ENCODE peak calls at places on chromosomes 5 and 9, in eight cellular contexts. One of them, this sample, is unnamed.

GRCh38 chr5:59673438-59674058 is 220.0 kb downstream of the PDE4D start:
- DNase-seq in cardiac muscle cell: peak; percentile 68
- DNase-seq in ovary: no peak
- DNase-seq in tibial nerve: no peak
- DNase-seq in breast epithelium: no peak
- DNase-seq in brain microvascular endothelial cell: peak; percentile 27
- DNase-seq in heart right ventricle: no peak
- DNase-seq in astrocyte: no peak
- DNase-seq in this sample: no peak

GRCh38 chr5:177355162-177355867 is 2.4 kb upstream of the RGS14 start:
- DNase-seq in cardiac muscle cell: no peak
- DNase-seq in heart right ventricle: no peak
- DNase-seq in astrocyte: no peak
- DNase-seq in breast epithelium: no peak
- DNase-seq in ovary: no peak
- DNase-seq in brain microvascular endothelial cell: no peak
- DNase-seq in tibial nerve: no peak
- DNase-seq in this sample: no peak

GRCh38 chr5:132526290-132526973 is 16.9 kb downstream of the IL5 start:
- DNase-seq in breast epithelium: no peak
- DNase-seq in cardiac muscle cell: peak; percentile 67
- DNase-seq in brain microvascular endothelial cell: peak; percentile 40
- DNase-seq in astrocyte: no peak
- DNase-seq in tibial nerve: peak; percentile 75
- DNase-seq in heart right ventricle: peak; percentile 31
- DNase-seq in ovary: peak; percentile 32
- DNase-seq in this sample: no peak

GRCh38 chr5:64811050-64811640 is 42.4 kb downstream of the CWC27 start:
- DNase-seq in breast epithelium: no peak
- DNase-seq in brain microvascular endothelial cell: peak; percentile 62
- DNase-seq in heart right ventricle: peak; percentile 11
- DNase-seq in ovary: no peak
- DNase-seq in tibial nerve: no peak
- DNase-seq in astrocyte: peak; percentile 45
- DNase-seq in cardiac muscle cell: peak; percentile 82
- DNase-seq in this sample: no peak

GRCh38 chr9:129026442-129027223 is 1.5 kb downstream of the SH3GLB2 start:
- DNase-seq in tibial nerve: no peak
- DNase-seq in ovary: no peak
- DNase-seq in heart right ventricle: no peak
- DNase-seq in cardiac muscle cell: no peak
- DNase-seq in brain microvascular endothelial cell: no peak
- DNase-seq in astrocyte: no peak
- DNase-seq in breast epithelium: peak; percentile 67
- DNase-seq in this sample: no peak

GRCh38 chr5:62937661-62938558 is 359.3 kb downstream of the LRRC70 start:
- DNase-seq in cardiac muscle cell: peak; percentile 80
- DNase-seq in astrocyte: peak; percentile 8
- DNase-seq in heart right ventricle: no peak
- DNase-seq in ovary: no peak
- DNase-seq in tibial nerve: peak; percentile 8
- DNase-seq in breast epithelium: no peak
- DNase-seq in brain microvascular endothelial cell: peak; percentile 68
- DNase-seq in this sample: no peak

GRCh38 chr5:168552146-168552545 is 23.0 kb downstream of the FBLL1 start:
- DNase-seq in breast epithelium: no peak
- DNase-seq in astrocyte: peak; percentile 97
- DNase-seq in tibial nerve: no peak
- DNase-seq in heart right ventricle: peak; percentile 53
- DNase-seq in cardiac muscle cell: peak; percentile 95
- DNase-seq in brain microvascular endothelial cell: peak; percentile 88
- DNase-seq in ovary: no peak
- DNase-seq in this sample: no peak

GRCh38 chr9:70581214-70581966 is 166.9 kb upstream of the KLF9 start:
- DNase-seq in breast epithelium: no peak
- DNase-seq in heart right ventricle: no peak
- DNase-seq in astrocyte: no peak
- DNase-seq in cardiac muscle cell: no peak
- DNase-seq in brain microvascular endothelial cell: no peak
- DNase-seq in ovary: no peak
- DNase-seq in tibial nerve: no peak
- DNase-seq in this sample: no peak

GRCh38 chr5:66595877-66596790 is at the start of gene MAST4:
- DNase-seq in tibial nerve: peak; percentile 51
- DNase-seq in ovary: peak; percentile 97
- DNase-seq in cardiac muscle cell: peak; percentile 93
- DNase-seq in heart right ventricle: peak; percentile 92
- DNase-seq in brain microvascular endothelial cell: peak; percentile 77
- DNase-seq in astrocyte: peak; percentile 85
- DNase-seq in breast epithelium: peak; percentile 61
- DNase-seq in this sample: peak; percentile 90

GRCh38 chr5:115100556-115100955 is 69.2 kb downstream of the TRIM36 start:
- DNase-seq in cardiac muscle cell: no peak
- DNase-seq in astrocyte: no peak
- DNase-seq in tibial nerve: peak; percentile 32
- DNase-seq in ovary: peak; percentile 45
- DNase-seq in breast epithelium: no peak
- DNase-seq in brain microvascular endothelial cell: peak; percentile 18
- DNase-seq in heart right ventricle: no peak
- DNase-seq in this sample: no peak

GRCh38 chr5:157290156-157290980 is 24.4 kb downstream of the CYFIP2 start:
- DNase-seq in brain microvascular endothelial cell: peak; percentile 65
- DNase-seq in breast epithelium: no peak
- DNase-seq in astrocyte: peak; percentile 49
- DNase-seq in heart right ventricle: no peak
- DNase-seq in cardiac muscle cell: peak; percentile 36
- DNase-seq in tibial nerve: no peak
- DNase-seq in ovary: no peak
- DNase-seq in this sample: no peak

GRCh38 chr5:133376986-133377385 is 235.4 kb downstream of the FSTL4 start:
- DNase-seq in tibial nerve: no peak
- DNase-seq in cardiac muscle cell: no peak
- DNase-seq in breast epithelium: no peak
- DNase-seq in astrocyte: no peak
- DNase-seq in brain microvascular endothelial cell: no peak
- DNase-seq in ovary: no peak
- DNase-seq in heart right ventricle: no peak
- DNase-seq in this sample: no peak

GRCh38 chr9:34443533-34443932 is 14.8 kb downstream of the FAM219A start:
- DNase-seq in breast epithelium: no peak
- DNase-seq in cardiac muscle cell: no peak
- DNase-seq in heart right ventricle: no peak
- DNase-seq in ovary: no peak
- DNase-seq in tibial nerve: no peak
- DNase-seq in astrocyte: no peak
- DNase-seq in brain microvascular endothelial cell: no peak
- DNase-seq in this sample: no peak

GRCh38 chr5:179294891-179295777 is 50.1 kb downstream of the ADAMTS2 start:
- DNase-seq in ovary: no peak
- DNase-seq in breast epithelium: no peak
- DNase-seq in heart right ventricle: peak; percentile 60
- DNase-seq in cardiac muscle cell: peak; percentile 76
- DNase-seq in tibial nerve: no peak
- DNase-seq in brain microvascular endothelial cell: no peak
- DNase-seq in astrocyte: peak; percentile 64
- DNase-seq in this sample: peak; percentile 31

GRCh38 chr5:119074419-119074818 is 3.5 kb downstream of the DMXL1 start:
- DNase-seq in cardiac muscle cell: no peak
- DNase-seq in heart right ventricle: no peak
- DNase-seq in tibial nerve: no peak
- DNase-seq in breast epithelium: no peak
- DNase-seq in ovary: no peak
- DNase-seq in brain microvascular endothelial cell: no peak
- DNase-seq in astrocyte: no peak
- DNase-seq in this sample: no peak

GRCh38 chr9:25677301-25678146 is 720 bp downstream of the TUSC1 start:
- DNase-seq in brain microvascular endothelial cell: peak; percentile 50
- DNase-seq in astrocyte: peak; percentile 41
- DNase-seq in cardiac muscle cell: peak; percentile 91
- DNase-seq in breast epithelium: peak; percentile 88
- DNase-seq in heart right ventricle: peak; percentile 78
- DNase-seq in ovary: peak; percentile 89
- DNase-seq in tibial nerve: peak; percentile 73
- DNase-seq in this sample: peak; percentile 92

GRCh38 chr5:135102716-135103696 is 69.0 kb upstream of the PITX1 start:
- DNase-seq in cardiac muscle cell: no peak
- DNase-seq in heart right ventricle: no peak
- DNase-seq in astrocyte: no peak
- DNase-seq in brain microvascular endothelial cell: no peak
- DNase-seq in ovary: no peak
- DNase-seq in breast epithelium: no peak
- DNase-seq in tibial nerve: no peak
- DNase-seq in this sample: no peak

GRCh38 chr9:70602364-70603019 is 188.0 kb upstream of the KLF9 start:
- DNase-seq in astrocyte: peak; percentile 78
- DNase-seq in heart right ventricle: peak; percentile 72
- DNase-seq in cardiac muscle cell: peak; percentile 94
- DNase-seq in ovary: peak; percentile 53
- DNase-seq in tibial nerve: peak; percentile 70
- DNase-seq in breast epithelium: no peak
- DNase-seq in brain microvascular endothelial cell: peak; percentile 85
- DNase-seq in this sample: no peak

GRCh38 chr5:143976055-143976454 is 164.1 kb downstream of the HMHB1 start:
- DNase-seq in breast epithelium: no peak
- DNase-seq in brain microvascular endothelial cell: no peak
- DNase-seq in cardiac muscle cell: no peak
- DNase-seq in astrocyte: peak; percentile 12
- DNase-seq in tibial nerve: no peak
- DNase-seq in heart right ventricle: no peak
- DNase-seq in ovary: no peak
- DNase-seq in this sample: no peak

GRCh38 chr5:90410178-90410762 is 714 bp upstream of the CETN3 start:
- DNase-seq in astrocyte: no peak
- DNase-seq in breast epithelium: no peak
- DNase-seq in tibial nerve: no peak
- DNase-seq in brain microvascular endothelial cell: no peak
- DNase-seq in heart right ventricle: no peak
- DNase-seq in cardiac muscle cell: peak; percentile 13
- DNase-seq in ovary: no peak
- DNase-seq in this sample: no peak

GRCh38 chr5:141703133-141703561 is 21.1 kb upstream of the ARAP3 start:
- DNase-seq in tibial nerve: no peak
- DNase-seq in cardiac muscle cell: no peak
- DNase-seq in breast epithelium: no peak
- DNase-seq in ovary: no peak
- DNase-seq in heart right ventricle: no peak
- DNase-seq in astrocyte: no peak
- DNase-seq in brain microvascular endothelial cell: no peak
- DNase-seq in this sample: no peak

GRCh38 chr5:13595978-13596377 is 348.5 kb downstream of the DNAH5 start:
- DNase-seq in brain microvascular endothelial cell: no peak
- DNase-seq in heart right ventricle: no peak
- DNase-seq in cardiac muscle cell: no peak
- DNase-seq in ovary: no peak
- DNase-seq in breast epithelium: no peak
- DNase-seq in astrocyte: no peak
- DNase-seq in tibial nerve: no peak
- DNase-seq in this sample: no peak

GRCh38 chr5:52692039-52692438 is 95.7 kb upstream of the ITGA1 start:
- DNase-seq in astrocyte: peak; percentile 39
- DNase-seq in brain microvascular endothelial cell: peak; percentile 79
- DNase-seq in breast epithelium: no peak
- DNase-seq in cardiac muscle cell: no peak
- DNase-seq in heart right ventricle: no peak
- DNase-seq in ovary: no peak
- DNase-seq in tibial nerve: no peak
- DNase-seq in this sample: no peak

GRCh38 chr9:123872710-123873109 is 57.2 kb downstream of the DENND1A start:
- DNase-seq in ovary: no peak
- DNase-seq in cardiac muscle cell: no peak
- DNase-seq in heart right ventricle: no peak
- DNase-seq in tibial nerve: no peak
- DNase-seq in brain microvascular endothelial cell: no peak
- DNase-seq in astrocyte: no peak
- DNase-seq in breast epithelium: no peak
- DNase-seq in this sample: no peak

GRCh38 chr9:87529666-87530065 is 32.0 kb downstream of the DAPK1 start:
- DNase-seq in heart right ventricle: no peak
- DNase-seq in tibial nerve: no peak
- DNase-seq in cardiac muscle cell: no peak
- DNase-seq in brain microvascular endothelial cell: no peak
- DNase-seq in astrocyte: no peak
- DNase-seq in breast epithelium: no peak
- DNase-seq in ovary: no peak
- DNase-seq in this sample: no peak

GRCh38 chr5:128536861-128537305 is 1.2 kb downstream of the FBN2 start:
- DNase-seq in astrocyte: no peak
- DNase-seq in cardiac muscle cell: peak; percentile 45
- DNase-seq in tibial nerve: no peak
- DNase-seq in heart right ventricle: no peak
- DNase-seq in breast epithelium: no peak
- DNase-seq in ovary: no peak
- DNase-seq in brain microvascular endothelial cell: no peak
- DNase-seq in this sample: no peak
- TF ChIP-seq CTCF in astrocyte: no peak
- TF ChIP-seq CTCF in cardiac muscle cell: no peak
- TF ChIP-seq CTCF in tibial nerve: no peak
- TF ChIP-seq CTCF in heart right ventricle: no peak
- TF ChIP-seq CTCF in breast epithelium: no peak
- TF ChIP-seq CTCF in ovary: no peak
- TF ChIP-seq CTCF in brain microvascular endothelial cell: peak; percentile 31
- TF ChIP-seq CTCF in this sample: no peak

GRCh38 chr9:128026255-128027165 is 40.6 kb downstream of the NAIF1 start:
- DNase-seq in brain microvascular endothelial cell: no peak
- DNase-seq in ovary: no peak
- DNase-seq in breast epithelium: no peak
- DNase-seq in heart right ventricle: no peak
- DNase-seq in astrocyte: no peak
- DNase-seq in cardiac muscle cell: peak; percentile 65
- DNase-seq in tibial nerve: peak; percentile 8
- DNase-seq in this sample: no peak
- H3K4me3 ChIP-seq in brain microvascular endothelial cell: no peak overlapping the region
- H3K4me3 ChIP-seq in ovary: no peak overlapping the region
- H3K4me3 ChIP-seq in breast epithelium: no peak overlapping the region
- H3K4me3 ChIP-seq in heart right ventricle: no peak overlapping the region
- H3K4me3 ChIP-seq in astrocyte: no peak overlapping the region
- H3K4me3 ChIP-seq in cardiac muscle cell: no peak overlapping the region
- H3K4me3 ChIP-seq in tibial nerve: no peak overlapping the region
- H3K4me3 ChIP-seq in this sample: no peak overlapping the region

GRCh38 chr5:32047056-32047455 is 127.1 kb downstream of the GOLPH3 start:
- DNase-seq in astrocyte: peak; percentile 56
- DNase-seq in tibial nerve: no peak
- DNase-seq in heart right ventricle: no peak
- DNase-seq in cardiac muscle cell: no peak
- DNase-seq in brain microvascular endothelial cell: no peak
- DNase-seq in ovary: no peak
- DNase-seq in breast epithelium: no peak
- DNase-seq in this sample: no peak
- H3K27me3 ChIP-seq in astrocyte: peaks cover 2% of the 10 kb centered on the region
- H3K27me3 ChIP-seq in tibial nerve: no peaks in the 10 kb centered on the region
- H3K27me3 ChIP-seq in heart right ventricle: no peaks in the 10 kb centered on the region
- H3K27me3 ChIP-seq in cardiac muscle cell: no peaks in the 10 kb centered on the region
- H3K27me3 ChIP-seq in brain microvascular endothelial cell: no peaks in the 10 kb centered on the region
- H3K27me3 ChIP-seq in ovary: no peaks in the 10 kb centered on the region
- H3K27me3 ChIP-seq in breast epithelium: no peaks in the 10 kb centered on the region
- H3K27me3 ChIP-seq in this sample: no peaks in the 10 kb centered on the region

DNA sequence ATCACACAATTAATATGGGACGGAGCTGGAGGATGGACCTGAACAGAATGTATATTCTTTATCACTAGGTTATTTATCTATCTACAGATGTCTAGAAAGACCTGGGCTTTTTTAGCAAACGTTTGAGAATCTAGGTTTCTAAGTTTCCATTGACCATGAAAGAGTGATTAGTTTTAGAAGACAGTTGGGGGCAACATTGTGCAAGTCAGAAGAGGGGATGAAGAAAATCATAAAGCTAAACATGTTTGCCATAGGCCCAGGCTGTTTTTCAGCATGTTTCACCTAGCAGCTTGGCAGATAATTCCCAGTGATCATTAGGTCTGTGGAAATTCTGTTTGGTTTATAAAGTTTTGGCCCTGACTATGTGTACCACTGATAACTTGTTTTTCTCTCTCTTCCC is 44.1 kb upstream of the CDKN2B start:
- DNase-seq in ovary: no peak
- DNase-seq in brain microvascular endothelial cell: peak; percentile 21
- DNase-seq in heart right ventricle: no peak
- DNase-seq in astrocyte: no peak
- DNase-seq in tibial nerve: no peak
- DNase-seq in breast epithelium: no peak
- DNase-seq in cardiac muscle cell: no peak
- DNase-seq in this sample: no peak
- TF ChIP-seq CTCF in ovary: no peak
- TF ChIP-seq CTCF in brain microvascular endothelial cell: no peak
- TF ChIP-seq CTCF in heart right ventricle: no peak
- TF ChIP-seq CTCF in astrocyte: no peak
- TF ChIP-seq CTCF in tibial nerve: no peak
- TF ChIP-seq CTCF in breast epithelium: no peak
- TF ChIP-seq CTCF in cardiac muscle cell: no peak
- TF ChIP-seq CTCF in this sample: no peak